ENCODE peak calls at places on chromosomes 3 and 15, in five cellular contexts. P is NCI-H2081, N is caudate nucleus, K is memory B cell, E is GM23248. R is an unnamed sample.

GRCh38 chr15:59609730-59610712 is 1.6 kb upstream of the GCNT3 start:
- DNase-seq in P (no peak), N (no peak), K (no peak), E (peak; percentile 8), R (no peak)

GRCh38 chr3:134696155-134696554 is 45.3 kb upstream of the KY start:
- DNase-seq in P (no peak), N (no peak), K (no peak), E (no peak), R (no peak)

GRCh38 chr15:95202569-95203349 is 971.4 kb downstream of the MCTP2 start:
- DNase-seq in P (no peak), N (no peak), K (no peak), E (peak; percentile 29), R (no peak)

GRCh38 chr3:71542548-71543370 is 40.8 kb downstream of the FOXP1 start:
- DNase-seq in P (peak; percentile 22), N (peak; percentile 61), K (peak; percentile 17), E (peak; percentile 98), R (peak; percentile 43)

GRCh38 chr3:188491276-188491687 is 337.3 kb downstream of the LPP start:
- DNase-seq in P (no peak), N (no peak), K (no peak), E (peak; percentile 46), R (no peak)

GRCh38 chr15:43876872-43877271 is 50.1 kb downstream of the WDR76 start:
- DNase-seq in P (no peak), N (no peak), K (no peak), E (no peak), R (no peak)

GRCh38 chr3:49471856-49472495 is 1.9 kb downstream of the DAG1 start:
- DNase-seq in P (no peak), N (no peak), K (no peak), E (no peak), R (peak; percentile 27)

GRCh38 chr3:13308406-13308805 is 111.7 kb downstream of the NUP210 start:
- DNase-seq in P (peak; percentile 43), N (peak; percentile 44), K (no peak), E (peak; percentile 58), R (peak; percentile 78)

GRCh38 chr3:183437696-183438564 is 9.5 kb upstream of the MCF2L2 start:
- DNase-seq in P (no peak), N (no peak), K (no peak), E (no peak), R (no peak)

GRCh38 chr3:172625404-172625803 is 85.5 kb downstream of the NCEH1 start:
- DNase-seq in P (no peak), N (no peak), K (no peak), E (peak; percentile 49), R (no peak)

GRCh38 chr3:127588675-127589577 is 1.6 kb downstream of the TPRA1 start:
- DNase-seq in P (no peak), N (no peak), K (no peak), E (peak; percentile 87), R (no peak)